ENCODE peak calls at places on chromosomes 16 and 17, in eight cellular contexts. T is body of pancreas; F is CD4-positive, alpha-beta memory T cell; R is small intestine; N is colonic mucosa; X is effector memory CD4-positive, alpha-beta T cell; M is aorta; D is fibroblast of lung. G is an unnamed sample. For H3K4me1, the result is how much of the 10 kb centered on the place peaks cover.

GRCh38 chr17:58504826-58505351 is 9.5 kb downstream of the MTMR4 start:
- DNase-seq in T (no peak), F (no peak), R (no peak), N (no peak), X (no peak), M (no peak), D (no peak), G (no peak)

GRCh38 chr17:50501054-50501453 is 7.2 kb upstream of the MYCBPAP start:
- DNase-seq in T (peak), F (no peak), R (peak), N (peak), X (no peak), M (peak), D (peak), G (peak)

GRCh38 chr16:89005201-89006035 is 28.4 kb upstream of the CBFA2T3 start:
- DNase-seq in T (no peak), F (no peak), R (no peak), N (no peak), X (no peak), M (peak), D (no peak), G (no peak)

GRCh38 chr17:37218849-37219248 is 156.9 kb upstream of the C17orf78 start:
- DNase-seq in T (no peak), F (no peak), R (no peak), N (no peak), X (no peak), M (no peak), D (no peak), G (no peak)

GRCh38 chr17:79325707-79326106 is 251.1 kb downstream of the ENGASE start:
- DNase-seq in T (no peak), F (no peak), R (no peak), N (no peak), X (no peak), M (peak), D (no peak), G (no peak)

GRCh38 chr17:49931416-49931815 is 37.6 kb upstream of the DLX4 start:
- DNase-seq in T (no peak), F (no peak), R (no peak), N (no peak), X (no peak), M (no peak), D (no peak), G (no peak)

GRCh38 chr16:66270333-66270927 is 96.1 kb upstream of the CDH5 start:
- DNase-seq in T (peak), F (peak), R (no peak), N (peak), X (peak), M (peak), D (peak), G (peak)

GRCh38 chr16:49822649-49823370 is 33.1 kb downstream of the ZNF423 start:
- DNase-seq in T (no peak), F (no peak), R (no peak), N (no peak), X (no peak), M (no peak), D (no peak), G (no peak)

GRCh38 chr17:61219460-61219859 is 180.2 kb upstream of the TBX2 start:
- DNase-seq in T (no peak), F (no peak), R (no peak), N (no peak), X (no peak), M (no peak), D (peak), G (no peak)

GRCh38 chr17:2406903-2407790 is 6.3 kb upstream of the MNT start:
- DNase-seq in T (peak), F (no peak), R (peak), N (peak), X (no peak), M (peak), D (peak), G (peak)

GRCh38 chr17:72116692-72117469 is 3.9 kb upstream of the SOX9 start:
- DNase-seq in T (no peak), F (no peak), R (peak), N (peak), X (no peak), M (no peak), D (peak), G (no peak)

GRCh38 chr17:42363767-42364585 is 24.3 kb downstream of the STAT3 start:
- DNase-seq in T (no peak), F (no peak), R (no peak), N (no peak), X (no peak), M (no peak), D (no peak), G (no peak)

GRCh38 chr17:75925103-75925502 is 15.7 kb downstream of the FBF1 start:
- DNase-seq in T (no peak), F (no peak), R (no peak), N (no peak), X (no peak), M (no peak), D (no peak), G (no peak)

GRCh38 chr17:4858880-4859260 is 25.7 kb downstream of the MINK1 start:
- DNase-seq in T (peak), F (no peak), R (no peak), N (peak), X (no peak), M (no peak), D (no peak), G (no peak)

DNA sequence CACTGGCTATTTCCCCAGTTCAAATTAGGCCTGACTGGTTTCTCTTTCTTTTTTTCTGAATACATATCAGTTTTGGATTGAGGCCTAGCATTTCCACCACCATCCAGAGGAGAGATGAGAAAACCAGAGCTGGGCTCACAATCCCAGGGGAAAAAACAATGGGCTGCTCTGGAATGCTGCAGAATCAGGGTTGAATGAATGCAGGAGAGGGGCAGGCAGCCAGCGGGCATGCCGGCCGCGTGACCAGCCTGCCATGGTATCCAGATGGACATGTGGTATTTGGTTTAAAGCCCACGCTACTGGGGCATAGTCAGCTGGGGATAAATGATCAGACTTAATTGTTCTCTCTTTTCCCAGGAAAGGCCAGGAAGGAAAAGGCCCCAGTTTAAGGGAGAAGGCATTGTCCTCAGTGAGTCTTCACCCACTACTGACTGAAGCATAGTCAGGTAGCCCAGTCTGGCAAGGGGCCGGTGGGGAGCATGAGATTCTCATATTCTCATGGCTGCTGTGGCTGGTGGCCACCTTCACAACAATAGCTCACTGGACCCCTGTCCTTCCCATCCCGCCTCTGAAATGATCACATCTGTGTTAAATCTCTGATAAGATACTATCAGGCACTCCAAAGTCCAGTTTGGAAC is 38.7 kb upstream of the RHOT1 start:
- DNase-seq in T (peak), F (no peak), R (no peak), N (no peak), X (no peak), M (no peak), D (no peak), G (no peak)
- H3K27ac ChIP-seq in T (peak), F (no peak), R (no peak), N (no peak), X (no peak), M (no peak), D (no peak), G (no peak)

GRCh38 chr16:68005786-68006286 is 6.6 kb upstream of the DPEP2 start:
- DNase-seq in T (no peak), F (peak), R (peak), N (no peak), X (no peak), M (no peak), D (peak), G (peak)
- H3K4me1 ChIP-seq in T (under half), F (half or more), R (under half), N (under half), X (under half), M (under half), D (under half), G (under half)

GRCh38 chr17:28910534-28910933 is 7.7 kb upstream of the DHRS13 start:
- DNase-seq in T (no peak), F (no peak), R (no peak), N (no peak), X (no peak), M (no peak), D (no peak), G (no peak)

GRCh38 chr17:28912938-28913333 is 10.1 kb upstream of the DHRS13 start:
- DNase-seq in T (no peak), F (no peak), R (no peak), N (no peak), X (no peak), M (no peak), D (no peak), G (no peak)

GRCh38 chr17:28911411-28912045 is 8.6 kb upstream of the DHRS13 start:
- DNase-seq in T (no peak), F (no peak), R (no peak), N (no peak), X (no peak), M (no peak), D (no peak), G (no peak)

GRCh38 chr17:28908640-28909098 is 5.8 kb upstream of the DHRS13 start:
- DNase-seq in T (no peak), F (no peak), R (no peak), N (peak), X (no peak), M (no peak), D (peak), G (peak)

GRCh38 chr17:28912281-28912937 is 9.5 kb upstream of the DHRS13 start:
- DNase-seq in T (no peak), F (peak), R (peak), N (peak), X (no peak), M (no peak), D (no peak), G (no peak)
- H3K27ac ChIP-seq in T (no peak), F (no peak), R (peak), N (peak), X (no peak), M (no peak), D (no peak), G (no peak)

GRCh38 chr16:84088695-84089395 is 27.9 kb downstream of the MBTPS1 start:
- DNase-seq in T (no peak), F (peak), R (peak), N (peak), X (peak), M (no peak), D (no peak), G (no peak)
- H3K4me1 ChIP-seq in T (under half), F (under half), R (under half), N (under half), X (under half), M (under half), D (under half), G (under half)

DNA sequence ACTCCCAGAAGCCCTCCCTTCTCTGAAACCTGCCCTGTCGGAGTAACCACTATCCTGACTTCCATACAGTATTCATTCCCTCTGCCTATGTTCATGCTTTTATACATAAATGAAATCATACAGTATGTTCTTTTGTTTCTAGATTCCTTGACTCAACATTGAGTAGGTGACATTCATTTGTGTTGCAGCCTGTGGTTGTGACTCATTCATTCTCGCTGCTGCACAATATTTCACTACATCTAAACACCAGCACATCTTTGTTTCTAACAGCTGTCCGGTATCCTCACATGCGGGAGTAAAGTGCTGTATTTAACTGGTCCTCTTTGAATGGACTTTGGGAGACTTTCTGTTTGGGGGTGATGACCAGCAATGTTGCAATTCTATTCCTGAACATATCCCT is 135.0 kb upstream of the FOXF1 start:
- DNase-seq in T (no peak), F (no peak), R (no peak), N (no peak), X (no peak), M (no peak), D (peak), G (no peak)
- H3K27ac ChIP-seq in T (no peak), F (no peak), R (no peak), N (no peak), X (no peak), M (no peak), D (peak), G (no peak)

GRCh38 chr17:67360880-67361279 is 5.5 kb downstream of the PSMD12 start:
- DNase-seq in T (no peak), F (no peak), R (no peak), N (no peak), X (no peak), M (no peak), D (no peak), G (no peak)
- H3K4me1 ChIP-seq in T (half or more), F (half or more), R (under half), N (under half), X (under half), M (under half), D (under half), G (under half)

G was measured in tibial nerve.